ENCODE peak calls at places on chromosome 1, in four cellular contexts. T is Caco-2, N is transverse colon, Y is heart left ventricle. J is an unnamed sample. For H3K4me1, the result is how much of the 10 kb centered on the place peaks cover.

GRCh38 chr1:118481091-118481490 is 296.1 kb upstream of the SPAG17 start:
- DNase-seq in T (peak), N (no peak), Y (no peak), J (no peak)

GRCh38 chr1:3692593-3692992 is 40.3 kb downstream of the TP73 start:
- DNase-seq in T (no peak), N (no peak), Y (no peak), J (no peak)

GRCh38 chr1:159945483-159946241 is at the start of gene IGSF9:
- DNase-seq in T (peak), N (peak), Y (peak), J (peak)

GRCh38 chr1:1043921-1044320 is 24.0 kb downstream of the AGRN start:
- DNase-seq in T (no peak), N (no peak), Y (no peak), J (no peak)

GRCh38 chr1:223036479-223036845 is 106.6 kb downstream of the TLR5 start:
- DNase-seq in T (no peak), N (no peak), Y (no peak), J (no peak)

GRCh38 chr1:167555971-167556714 is 2.6 kb upstream of the CREG1 start:
- DNase-seq in T (peak), N (peak), Y (peak), J (peak)

GRCh38 chr1:212467843-212468482 is 35.2 kb downstream of the NENF start:
- DNase-seq in T (no peak), N (no peak), Y (peak), J (no peak)

GRCh38 chr1:25096307-25097150 is 135.8 kb downstream of the SYF2 start:
- DNase-seq in T (no peak), N (no peak), Y (no peak), J (no peak)

GRCh38 chr1:196546272-196547245 is 61.7 kb downstream of the KCNT2 start:
- DNase-seq in T (no peak), N (no peak), Y (no peak), J (no peak)

GRCh38 chr1:81824759-81825158 is 24.0 kb downstream of the ADGRL2 start:
- DNase-seq in T (no peak), N (no peak), Y (no peak), J (no peak)

GRCh38 chr1:15734296-15734695 is 1.8 kb upstream of the SLC25A34 start:
- DNase-seq in T (no peak), N (no peak), Y (no peak), J (no peak)

GRCh38 chr1:188669715-188670114 is 1807.9 kb downstream of the BRINP3 start:
- DNase-seq in T (no peak), N (no peak), Y (no peak), J (no peak)

GRCh38 chr1:32180186-32181060 is 948 bp downstream of the TXLNA start:
- DNase-seq in T (peak), N (peak), Y (peak), J (no peak)

GRCh38 chr1:162165528-162165927 is 96.0 kb downstream of the NOS1AP start:
- DNase-seq in T (no peak), N (no peak), Y (no peak), J (no peak)

GRCh38 chr1:40258445-40258769 is 371 bp downstream of the ZMPSTE24 start:
- DNase-seq in T (no peak), N (no peak), Y (no peak), J (no peak)

GRCh38 chr1:45721207-45721606 is 29.2 kb downstream of the IPP start:
- DNase-seq in T (no peak), N (no peak), Y (no peak), J (no peak)

GRCh38 chr1:149917590-149918144 is at the start of gene SV2A:
- DNase-seq in T (no peak), N (peak), Y (no peak), J (peak)

GRCh38 chr1:181485276-181486097 is 2.2 kb downstream of the CACNA1E start:
- DNase-seq in T (no peak), N (no peak), Y (no peak), J (no peak)

GRCh38 chr1:171460018-171460585 is 25.2 kb upstream of the PRRC2C start:
- DNase-seq in T (peak), N (no peak), Y (no peak), J (no peak)
- H3K4me1 ChIP-seq in T (under half), N (under half), Y (under half), J (under half)

GRCh38 chr1:240613353-240614142 is 1.6 kb upstream of the GREM2 start:
- DNase-seq in T (no peak), N (no peak), Y (no peak), J (no peak)

GRCh38 chr1:240609527-240610060 is 2.4 kb downstream of the GREM2 start:
- DNase-seq in T (no peak), N (no peak), Y (no peak), J (no peak)

GRCh38 chr1:240611228-240611618 is 732 bp downstream of the GREM2 start:
- DNase-seq in T (no peak), N (no peak), Y (no peak), J (peak)

GRCh38 chr1:240612811-240613210 is 856 bp upstream of the GREM2 start:
- DNase-seq in T (no peak), N (no peak), Y (no peak), J (no peak)

DNA sequence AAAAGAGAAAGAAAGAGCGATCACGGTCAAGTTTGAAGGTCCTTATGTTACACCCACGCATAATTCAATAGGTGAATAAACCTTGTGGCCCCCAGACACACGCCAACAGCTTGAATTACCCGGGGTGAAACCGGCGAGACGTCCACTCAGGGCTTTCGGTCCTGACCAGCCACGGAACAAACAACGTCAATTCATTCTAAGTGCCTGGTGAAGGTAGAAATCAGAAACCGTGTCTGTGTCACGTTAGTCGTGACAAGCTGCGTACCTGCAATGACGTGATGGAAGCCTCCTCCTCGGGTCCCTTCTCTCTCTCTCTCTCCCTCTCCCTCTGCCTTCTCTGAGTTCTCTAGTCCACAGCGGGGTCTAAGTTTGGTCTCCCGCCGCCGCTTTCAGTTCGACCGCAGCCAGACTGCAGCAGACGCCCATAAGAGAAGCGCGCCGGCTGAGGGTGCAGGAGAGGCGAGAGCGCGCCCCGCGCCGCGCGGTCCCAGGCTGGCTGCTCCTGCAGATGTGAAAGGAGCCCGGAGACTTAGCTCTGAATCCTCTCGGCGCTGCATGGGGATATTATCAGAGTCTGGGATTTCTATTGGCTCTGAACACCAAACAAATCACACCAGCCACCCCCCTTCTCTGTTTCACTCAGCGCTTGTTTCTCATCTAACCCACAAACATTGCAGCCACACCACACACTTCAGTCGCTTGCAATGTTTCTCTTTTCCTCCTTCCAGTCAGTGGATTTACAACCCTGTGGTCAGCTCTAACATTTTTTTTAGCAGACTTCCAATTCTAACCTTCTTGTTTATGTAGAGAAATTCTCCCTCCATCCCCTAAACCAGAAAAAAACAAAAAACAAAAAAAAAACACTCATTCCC is at the start of gene GREM2:
- DNase-seq in T (peak), N (peak), Y (no peak), J (peak)
- H3K4me3 ChIP-seq in T (peak), N (peak), Y (peak), J (peak)

DNA sequence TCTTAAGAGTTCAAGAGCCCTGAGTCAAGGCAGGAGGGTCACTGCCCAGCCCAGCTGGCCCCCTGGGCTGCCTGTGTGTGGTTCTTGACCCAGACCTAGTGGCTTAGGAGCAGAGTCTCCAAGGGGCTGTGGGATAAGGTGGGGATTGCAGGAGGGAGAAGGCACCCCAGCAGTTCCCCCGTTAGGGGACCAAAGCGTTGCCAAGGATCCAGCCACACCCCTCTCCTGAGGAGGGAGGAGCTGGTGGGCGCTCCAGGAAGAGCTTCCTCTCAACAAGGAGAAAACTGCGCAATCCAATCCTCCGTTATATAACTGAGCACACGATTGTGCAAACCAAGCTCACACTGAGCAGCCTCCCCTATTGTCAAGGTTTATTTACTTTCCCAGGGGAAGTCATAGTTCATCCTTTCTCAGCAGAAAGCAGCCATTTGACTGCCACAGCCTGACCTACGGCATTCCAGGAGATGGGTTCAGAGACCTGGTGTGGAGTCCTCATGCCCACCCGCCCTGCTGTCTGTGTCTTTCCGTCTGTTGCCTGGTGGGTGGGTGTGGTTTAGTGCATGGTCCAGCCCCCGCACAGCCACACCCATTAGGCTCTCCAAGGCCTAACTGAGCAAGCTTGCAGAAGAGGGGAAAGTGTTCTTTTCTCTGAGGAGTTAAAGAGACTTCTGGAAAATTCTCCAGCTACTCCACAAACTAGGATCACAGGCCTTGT is 3.5 kb downstream of the EPHX1 start:
- DNase-seq in T (peak), N (peak), Y (peak), J (no peak)
- H3K4me1 ChIP-seq in T (under half), N (half or more), Y (half or more), J (under half)

GRCh38 chr1:54743416-54743815 is 20.9 kb downstream of the PARS2 start:
- DNase-seq in T (no peak), N (no peak), Y (no peak), J (no peak)

GRCh38 chr1:54745864-54746263 is 18.5 kb downstream of the PARS2 start:
- DNase-seq in T (no peak), N (no peak), Y (no peak), J (no peak)

GRCh38 chr1:54743827-54744226 is 20.5 kb downstream of the PARS2 start:
- DNase-seq in T (no peak), N (no peak), Y (no peak), J (no peak)

GRCh38 chr1:54744696-54745095 is 19.6 kb downstream of the PARS2 start:
- DNase-seq in T (no peak), N (no peak), Y (no peak), J (no peak)

DNA sequence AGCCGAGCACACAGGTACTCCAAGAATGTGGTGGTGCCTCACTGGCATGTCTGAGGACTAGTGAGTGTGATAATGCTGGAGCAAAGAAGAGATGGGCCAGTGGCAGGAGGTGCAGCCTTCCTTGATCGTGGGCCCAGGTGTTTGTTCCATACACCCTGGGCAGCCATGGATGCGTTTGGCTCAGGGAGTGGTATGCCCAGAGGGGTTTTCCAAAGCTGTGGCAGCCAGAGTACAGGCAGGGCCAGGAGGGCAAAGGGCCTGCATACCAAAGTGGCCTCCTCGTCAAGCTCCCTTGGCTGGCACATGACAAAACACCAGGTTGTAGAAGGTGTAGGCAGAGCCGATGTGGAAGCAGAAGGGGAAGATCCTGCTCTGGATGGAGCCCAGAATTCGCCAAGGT is 19.0 kb downstream of the PARS2 start:
- DNase-seq in T (no peak), N (no peak), Y (no peak), J (no peak)
- H3K4me3 ChIP-seq in T (no peak), N (no peak), Y (no peak), J (no peak)

DNA sequence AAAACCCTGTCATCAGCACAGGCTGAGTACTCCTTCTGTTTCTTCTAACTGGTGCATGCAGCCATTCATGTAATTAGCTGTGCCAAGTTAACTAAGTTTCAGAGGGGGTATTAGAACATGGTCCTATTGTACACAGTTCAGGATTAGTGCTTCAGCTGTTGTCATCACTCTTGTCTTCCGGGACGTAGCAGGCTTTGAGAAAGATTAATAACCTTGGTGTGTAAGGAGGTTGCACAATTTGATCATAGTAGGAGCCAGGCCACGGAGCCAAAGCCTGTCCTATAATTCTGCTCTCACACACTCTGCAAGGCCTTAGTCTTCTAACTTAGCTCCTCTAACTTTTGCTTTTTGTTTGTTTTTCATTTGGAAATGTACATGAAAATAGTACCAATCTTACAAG is 44.7 kb downstream of the PTGFRN start:
- DNase-seq in T (no peak), N (no peak), Y (no peak), J (no peak)
- H3K4me1 ChIP-seq in T (under half), N (under half), Y (half or more), J (under half)

GRCh38 chr1:145978477-145978859 is 14.0 kb downstream of the POLR3GL start:
- DNase-seq in T (no peak), N (no peak), Y (no peak), J (no peak)
- H3K4me3 ChIP-seq in T (no peak), N (no peak), Y (peak), J (peak)

GRCh38 chr1:11731719-11732283 is 4.1 kb upstream of the AGTRAP start:
- DNase-seq in T (no peak), N (peak), Y (peak), J (no peak)
- H3K4me1 ChIP-seq in T (under half), N (under half), Y (under half), J (under half)

DNA sequence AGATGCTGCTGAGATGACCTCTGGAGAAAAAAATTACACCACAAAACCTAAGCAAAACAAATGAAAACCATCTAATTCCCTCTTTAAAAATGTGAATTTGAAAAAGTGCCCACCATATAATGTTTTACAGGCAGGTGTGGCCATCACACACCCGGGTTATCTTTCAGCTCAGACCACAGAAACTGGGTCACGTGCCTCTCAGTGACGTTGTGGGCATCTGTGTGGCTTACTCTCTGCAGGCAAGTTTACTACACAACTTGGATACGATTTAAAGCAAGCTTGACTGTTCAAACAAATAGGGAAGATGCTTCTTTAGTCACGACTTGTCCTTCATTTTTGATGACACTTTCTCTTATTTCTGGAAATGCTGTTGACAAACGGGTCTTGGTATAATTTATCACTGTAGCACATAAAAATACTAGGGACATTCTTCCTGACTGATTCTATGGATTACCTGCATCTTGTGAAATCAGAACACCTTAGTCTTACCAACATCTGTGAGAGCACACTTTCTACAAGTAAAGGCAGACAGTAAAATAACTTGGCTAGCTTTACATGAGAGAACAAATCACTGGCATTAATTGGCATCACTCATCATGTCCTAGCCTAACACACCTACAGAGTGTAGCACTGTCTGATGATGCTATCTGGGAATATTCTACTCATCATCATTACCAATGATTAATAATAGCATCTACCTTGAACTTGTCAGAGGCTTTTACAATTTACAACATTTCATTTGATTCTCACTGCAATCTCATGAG is 89.3 kb upstream of the EDEM3 start:
- DNase-seq in T (no peak), N (peak), Y (no peak), J (peak)
- H3K4me3 ChIP-seq in T (no peak), N (no peak), Y (no peak), J (no peak)

GRCh38 chr1:64654519-64655341 is 90.1 kb upstream of the RAVER2 start:
- DNase-seq in T (no peak), N (no peak), Y (no peak), J (no peak)

GRCh38 chr1:64659478-64659877 is 85.4 kb upstream of the RAVER2 start:
- DNase-seq in T (peak), N (no peak), Y (no peak), J (no peak)

GRCh38 chr1:64651841-64652240 is 93.0 kb upstream of the RAVER2 start:
- DNase-seq in T (no peak), N (no peak), Y (no peak), J (no peak)

GRCh38 chr1:64653466-64653865 is 91.4 kb upstream of the RAVER2 start:
- DNase-seq in T (no peak), N (no peak), Y (no peak), J (no peak)

DNA sequence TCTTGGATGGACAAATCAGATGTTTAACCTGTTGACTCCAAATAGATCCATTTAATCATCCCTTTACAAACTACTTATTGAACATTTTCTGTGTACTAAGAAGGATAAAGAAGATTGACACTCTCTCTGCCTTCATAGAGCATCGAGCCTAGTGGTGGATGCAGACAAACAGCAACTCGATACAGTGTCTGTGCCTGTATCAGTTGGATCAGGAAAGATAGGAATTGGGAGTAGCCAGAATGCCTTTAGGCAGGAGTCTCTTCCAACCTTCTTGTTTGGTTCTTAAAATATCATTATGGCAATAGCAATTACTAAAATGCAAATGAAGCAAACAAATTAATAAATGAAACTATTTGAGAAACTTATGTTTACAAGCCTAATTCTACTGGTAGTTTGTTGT is 89.0 kb upstream of the RAVER2 start:
- DNase-seq in T (no peak), N (no peak), Y (no peak), J (no peak)
- H3K4me1 ChIP-seq in T (under half), N (under half), Y (under half), J (under half)

J was measured in CD4-positive, alpha-beta memory T cell.